ENCODE peak calls at places on chromosomes 7 and 10, in six cellular contexts. X is stomach; L is H9; M is effector memory CD4-positive, alpha-beta T cell; I is transverse colon; Z is activated CD4-positive, alpha-beta T cell treated with anti-CD3 and anti-CD28 coated beads for 24 hours. D is an unnamed sample.

GRCh38 chr10:127149613-127150081 is 46.7 kb downstream of the INSYN2A start:
- DNase-seq in X (no peak), L (peak), M (no peak), I (no peak), Z (no peak), D (peak)

GRCh38 chr7:1662767-1663166 is 7.3 kb upstream of the ELFN1 start:
- DNase-seq in X (no peak), L (peak), M (no peak), I (no peak), Z (no peak), D (no peak)

GRCh38 chr10:27720529-27720928 is 25.1 kb downstream of the MKX start:
- DNase-seq in X (no peak), L (no peak), M (no peak), I (no peak), Z (no peak), D (no peak)

GRCh38 chr10:112631501-112632410 is 184.7 kb downstream of the VTI1A start:
- DNase-seq in X (no peak), L (no peak), M (no peak), I (no peak), Z (no peak), D (peak)

GRCh38 chr10:75150656-75151055 is 39.2 kb downstream of the SAMD8 start:
- DNase-seq in X (no peak), L (no peak), M (no peak), I (no peak), Z (no peak), D (no peak)

GRCh38 chr7:4712371-4713182 is 30.5 kb downstream of the FOXK1 start:
- DNase-seq in X (no peak), L (no peak), M (no peak), I (peak), Z (no peak), D (no peak)

GRCh38 chr7:4739528-4739992 is 35.9 kb upstream of the AP5Z1 start:
- DNase-seq in X (peak), L (no peak), M (peak), I (no peak), Z (no peak), D (no peak)

GRCh38 chr7:47132471-47132870 is 449.4 kb downstream of the TNS3 start:
- DNase-seq in X (no peak), L (no peak), M (no peak), I (no peak), Z (no peak), D (peak)

GRCh38 chr7:55129409-55130078 is 110.7 kb downstream of the EGFR start:
- DNase-seq in X (no peak), L (no peak), M (no peak), I (peak), Z (no peak), D (no peak)

GRCh38 chr10:65291276-65291675 is 1634.6 kb upstream of the LRRTM3 start:
- DNase-seq in X (no peak), L (no peak), M (no peak), I (no peak), Z (no peak), D (no peak)

D was measured in foreskin melanocyte.